ENCODE peak calls at places on chromosome 19, in nine cellular contexts. One of them, this sample, is unnamed. For H3K4me1, the result is how much of the 10 kb centered on the place peaks cover.

GRCh38 chr19:9847087-9847671 is 12.1 kb downstream of the PIN1 start:
- DNase-seq in heart right ventricle: no peak
- DNase-seq in adrenal gland: peak
- DNase-seq in mesenchymal stem cell: peak
- DNase-seq in IMR-90: peak
- DNase-seq in right lobe of liver: no peak
- DNase-seq in psoas muscle: peak
- DNase-seq in HepG2: peak
- DNase-seq in mammary epithelial cell: peak
- DNase-seq in this sample: no peak

GRCh38 chr19:30063184-30064020 is 121.4 kb downstream of the URI1 start:
- DNase-seq in right lobe of liver: no peak
- DNase-seq in IMR-90: no peak
- DNase-seq in psoas muscle: no peak
- DNase-seq in mesenchymal stem cell: no peak
- DNase-seq in heart right ventricle: no peak
- DNase-seq in HepG2: no peak
- DNase-seq in mammary epithelial cell: no peak
- DNase-seq in adrenal gland: no peak
- DNase-seq in this sample: no peak

GRCh38 chr19:51552996-51553725 is 17.9 kb upstream of the ZNF175 start:
- DNase-seq in psoas muscle: peak
- DNase-seq in right lobe of liver: peak
- DNase-seq in HepG2: peak
- DNase-seq in mesenchymal stem cell: peak
- DNase-seq in mammary epithelial cell: peak
- DNase-seq in heart right ventricle: peak
- DNase-seq in adrenal gland: peak
- DNase-seq in IMR-90: peak
- DNase-seq in this sample: peak

GRCh38 chr19:35136231-35136630 is 1.4 kb upstream of the LGI4 start:
- DNase-seq in right lobe of liver: no peak
- DNase-seq in mammary epithelial cell: no peak
- DNase-seq in adrenal gland: no peak
- DNase-seq in mesenchymal stem cell: no peak
- DNase-seq in heart right ventricle: no peak
- DNase-seq in psoas muscle: no peak
- DNase-seq in IMR-90: no peak
- DNase-seq in HepG2: no peak
- DNase-seq in this sample: no peak

GRCh38 chr19:11198175-11198534 is 810 bp upstream of the KANK2 start:
- DNase-seq in heart right ventricle: no peak
- DNase-seq in adrenal gland: no peak
- DNase-seq in mesenchymal stem cell: no peak
- DNase-seq in mammary epithelial cell: no peak
- DNase-seq in right lobe of liver: no peak
- DNase-seq in IMR-90: no peak
- DNase-seq in HepG2: no peak
- DNase-seq in psoas muscle: no peak
- DNase-seq in this sample: no peak

GRCh38 chr19:13804830-13805683 is 9.8 kb downstream of the ZSWIM4 start:
- DNase-seq in mammary epithelial cell: no peak
- DNase-seq in mesenchymal stem cell: no peak
- DNase-seq in right lobe of liver: no peak
- DNase-seq in psoas muscle: peak
- DNase-seq in HepG2: peak
- DNase-seq in adrenal gland: peak
- DNase-seq in heart right ventricle: no peak
- DNase-seq in IMR-90: no peak
- DNase-seq in this sample: no peak

GRCh38 chr19:32122258-32122657 is 223.2 kb upstream of the ZNF507 start:
- DNase-seq in heart right ventricle: no peak
- DNase-seq in HepG2: no peak
- DNase-seq in mesenchymal stem cell: no peak
- DNase-seq in mammary epithelial cell: no peak
- DNase-seq in right lobe of liver: no peak
- DNase-seq in adrenal gland: no peak
- DNase-seq in psoas muscle: no peak
- DNase-seq in IMR-90: no peak
- DNase-seq in this sample: no peak

GRCh38 chr19:14786421-14786851 is 8.1 kb upstream of the ADGRE2 start:
- DNase-seq in heart right ventricle: no peak
- DNase-seq in right lobe of liver: peak
- DNase-seq in adrenal gland: peak
- DNase-seq in IMR-90: no peak
- DNase-seq in HepG2: no peak
- DNase-seq in mammary epithelial cell: no peak
- DNase-seq in mesenchymal stem cell: no peak
- DNase-seq in psoas muscle: peak
- DNase-seq in this sample: no peak

GRCh38 chr19:32877323-32877912 is 7.9 kb upstream of the SLC7A9 start:
- DNase-seq in mesenchymal stem cell: no peak
- DNase-seq in mammary epithelial cell: no peak
- DNase-seq in heart right ventricle: no peak
- DNase-seq in HepG2: no peak
- DNase-seq in IMR-90: no peak
- DNase-seq in psoas muscle: peak
- DNase-seq in right lobe of liver: no peak
- DNase-seq in adrenal gland: no peak
- DNase-seq in this sample: no peak

GRCh38 chr19:17504456-17504855 is 7.0 kb upstream of the PGLS start:
- DNase-seq in HepG2: no peak
- DNase-seq in right lobe of liver: no peak
- DNase-seq in heart right ventricle: no peak
- DNase-seq in mesenchymal stem cell: no peak
- DNase-seq in mammary epithelial cell: no peak
- DNase-seq in adrenal gland: no peak
- DNase-seq in psoas muscle: no peak
- DNase-seq in IMR-90: no peak
- DNase-seq in this sample: no peak

GRCh38 chr19:10286803-10287737 is at the start of gene ICAM4:
- DNase-seq in HepG2: peak
- DNase-seq in heart right ventricle: peak
- DNase-seq in psoas muscle: peak
- DNase-seq in mammary epithelial cell: no peak
- DNase-seq in adrenal gland: peak
- DNase-seq in mesenchymal stem cell: peak
- DNase-seq in right lobe of liver: peak
- DNase-seq in IMR-90: peak
- DNase-seq in this sample: no peak

GRCh38 chr19:2289714-2290435 is 7.9 kb upstream of the PEAK3 start:
- DNase-seq in HepG2: no peak
- DNase-seq in mammary epithelial cell: peak
- DNase-seq in right lobe of liver: no peak
- DNase-seq in adrenal gland: no peak
- DNase-seq in IMR-90: no peak
- DNase-seq in mesenchymal stem cell: no peak
- DNase-seq in heart right ventricle: no peak
- DNase-seq in psoas muscle: no peak
- DNase-seq in this sample: no peak

GRCh38 chr19:18460313-18460712 is 22.4 kb upstream of the ISYNA1 start:
- DNase-seq in psoas muscle: peak
- DNase-seq in heart right ventricle: peak
- DNase-seq in IMR-90: peak
- DNase-seq in mammary epithelial cell: peak
- DNase-seq in HepG2: no peak
- DNase-seq in right lobe of liver: no peak
- DNase-seq in mesenchymal stem cell: peak
- DNase-seq in adrenal gland: peak
- DNase-seq in this sample: no peak

GRCh38 chr19:15195987-15196682 is 4.7 kb downstream of the NOTCH3 start:
- DNase-seq in adrenal gland: no peak
- DNase-seq in heart right ventricle: no peak
- DNase-seq in right lobe of liver: no peak
- DNase-seq in mesenchymal stem cell: no peak
- DNase-seq in mammary epithelial cell: peak
- DNase-seq in IMR-90: no peak
- DNase-seq in HepG2: no peak
- DNase-seq in psoas muscle: no peak
- DNase-seq in this sample: peak

GRCh38 chr19:7863971-7864718 is 10.0 kb downstream of the PRR36 start:
- DNase-seq in IMR-90: no peak
- DNase-seq in HepG2: no peak
- DNase-seq in adrenal gland: no peak
- DNase-seq in psoas muscle: peak
- DNase-seq in mesenchymal stem cell: no peak
- DNase-seq in right lobe of liver: no peak
- DNase-seq in heart right ventricle: no peak
- DNase-seq in mammary epithelial cell: no peak
- DNase-seq in this sample: no peak

GRCh38 chr19:46372901-46373572 is 26.1 kb downstream of the PPP5C start:
- DNase-seq in heart right ventricle: no peak
- DNase-seq in mammary epithelial cell: no peak
- DNase-seq in IMR-90: no peak
- DNase-seq in right lobe of liver: peak
- DNase-seq in psoas muscle: no peak
- DNase-seq in HepG2: no peak
- DNase-seq in adrenal gland: peak
- DNase-seq in mesenchymal stem cell: peak
- DNase-seq in this sample: no peak

GRCh38 chr19:37977992-37978391 is 71.0 kb downstream of the SIPA1L3 start:
- DNase-seq in mammary epithelial cell: peak
- DNase-seq in right lobe of liver: no peak
- DNase-seq in heart right ventricle: peak
- DNase-seq in psoas muscle: no peak
- DNase-seq in adrenal gland: peak
- DNase-seq in IMR-90: peak
- DNase-seq in HepG2: no peak
- DNase-seq in mesenchymal stem cell: peak
- DNase-seq in this sample: no peak
- H3K4me1 ChIP-seq in mammary epithelial cell: half or more
- H3K4me1 ChIP-seq in right lobe of liver: under half
- H3K4me1 ChIP-seq in heart right ventricle: under half
- H3K4me1 ChIP-seq in psoas muscle: under half
- H3K4me1 ChIP-seq in adrenal gland: under half
- H3K4me1 ChIP-seq in IMR-90: under half
- H3K4me1 ChIP-seq in HepG2: under half
- H3K4me1 ChIP-seq in mesenchymal stem cell: under half
- H3K4me1 ChIP-seq in this sample: under half

GRCh38 chr19:3468211-3468610 is 12.1 kb downstream of the SMIM24 start:
- DNase-seq in mammary epithelial cell: no peak
- DNase-seq in psoas muscle: no peak
- DNase-seq in right lobe of liver: no peak
- DNase-seq in heart right ventricle: no peak
- DNase-seq in adrenal gland: no peak
- DNase-seq in mesenchymal stem cell: no peak
- DNase-seq in IMR-90: no peak
- DNase-seq in HepG2: no peak
- DNase-seq in this sample: no peak

GRCh38 chr19:3465552-3465951 is 14.8 kb downstream of the SMIM24 start:
- DNase-seq in HepG2: no peak
- DNase-seq in adrenal gland: no peak
- DNase-seq in heart right ventricle: no peak
- DNase-seq in right lobe of liver: no peak
- DNase-seq in psoas muscle: no peak
- DNase-seq in IMR-90: no peak
- DNase-seq in mesenchymal stem cell: no peak
- DNase-seq in mammary epithelial cell: no peak
- DNase-seq in this sample: no peak

GRCh38 chr19:3469638-3470499 is 10.5 kb downstream of the SMIM24 start:
- DNase-seq in mesenchymal stem cell: no peak
- DNase-seq in right lobe of liver: no peak
- DNase-seq in adrenal gland: no peak
- DNase-seq in heart right ventricle: no peak
- DNase-seq in mammary epithelial cell: no peak
- DNase-seq in HepG2: no peak
- DNase-seq in IMR-90: no peak
- DNase-seq in psoas muscle: peak
- DNase-seq in this sample: no peak

GRCh38 chr19:3466630-3467029 is 13.7 kb downstream of the SMIM24 start:
- DNase-seq in psoas muscle: no peak
- DNase-seq in heart right ventricle: peak
- DNase-seq in adrenal gland: no peak
- DNase-seq in IMR-90: no peak
- DNase-seq in right lobe of liver: no peak
- DNase-seq in HepG2: no peak
- DNase-seq in mesenchymal stem cell: no peak
- DNase-seq in mammary epithelial cell: no peak
- DNase-seq in this sample: no peak

GRCh38 chr19:3467437-3468198 is 12.7 kb downstream of the SMIM24 start:
- DNase-seq in psoas muscle: no peak
- DNase-seq in mammary epithelial cell: no peak
- DNase-seq in adrenal gland: no peak
- DNase-seq in IMR-90: no peak
- DNase-seq in right lobe of liver: peak
- DNase-seq in mesenchymal stem cell: no peak
- DNase-seq in heart right ventricle: no peak
- DNase-seq in HepG2: no peak
- DNase-seq in this sample: no peak
- H3K27ac ChIP-seq in psoas muscle: no peak
- H3K27ac ChIP-seq in mammary epithelial cell: no peak
- H3K27ac ChIP-seq in adrenal gland: no peak
- H3K27ac ChIP-seq in IMR-90: no peak
- H3K27ac ChIP-seq in right lobe of liver: no peak
- H3K27ac ChIP-seq in mesenchymal stem cell: no peak
- H3K27ac ChIP-seq in heart right ventricle: no peak
- H3K27ac ChIP-seq in HepG2: no peak
- H3K27ac ChIP-seq in this sample: no peak

DNA sequence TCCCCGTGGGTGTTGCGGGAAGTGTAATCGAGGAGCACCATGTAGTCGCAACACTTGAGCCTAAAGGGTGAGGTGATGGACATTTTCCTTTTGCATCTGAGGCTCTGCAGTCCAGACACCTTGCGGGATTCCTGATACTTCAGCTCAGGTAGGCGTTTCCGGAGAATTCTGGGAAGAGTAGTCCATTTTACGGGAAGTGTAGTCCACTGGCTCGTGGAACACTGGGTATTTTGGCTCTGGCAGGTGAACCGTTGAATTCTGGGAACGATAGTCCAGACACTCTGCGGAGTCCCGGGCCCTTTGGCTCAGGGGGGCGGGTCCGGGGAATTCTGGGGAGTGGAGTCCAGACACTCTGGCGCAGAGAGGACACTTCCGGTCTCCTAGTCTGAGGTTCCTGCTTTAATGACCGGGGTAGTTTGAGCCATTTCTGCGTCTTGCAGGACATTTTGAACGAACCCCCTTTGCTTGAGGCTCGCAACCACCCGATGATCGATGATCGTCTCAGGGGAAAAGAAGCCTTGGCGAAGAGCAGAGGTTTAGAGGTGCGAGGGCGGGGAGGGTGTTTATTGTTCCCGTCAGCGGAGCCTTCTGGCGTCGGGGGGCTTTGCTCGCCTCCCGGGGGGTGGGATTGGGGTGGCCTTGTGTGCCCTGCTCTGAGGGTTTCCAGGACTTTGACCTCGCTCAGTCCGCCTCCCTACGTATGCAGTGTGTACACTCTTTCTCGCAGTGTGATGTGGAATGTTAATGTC is at the start of gene ZNF223:
- DNase-seq in heart right ventricle: peak
- DNase-seq in HepG2: peak
- DNase-seq in psoas muscle: peak
- DNase-seq in mesenchymal stem cell: peak
- DNase-seq in right lobe of liver: peak
- DNase-seq in IMR-90: peak
- DNase-seq in adrenal gland: peak
- DNase-seq in mammary epithelial cell: peak
- DNase-seq in this sample: peak
- H3K4me3 ChIP-seq in heart right ventricle: peak
- H3K4me3 ChIP-seq in HepG2: peak
- H3K4me3 ChIP-seq in psoas muscle: peak
- H3K4me3 ChIP-seq in mesenchymal stem cell: peak
- H3K4me3 ChIP-seq in right lobe of liver: peak
- H3K4me3 ChIP-seq in IMR-90: peak
- H3K4me3 ChIP-seq in adrenal gland: peak
- H3K4me3 ChIP-seq in mammary epithelial cell: peak
- H3K4me3 ChIP-seq in this sample: peak

GRCh38 chr19:40601061-40601973 is at the start of gene LTBP4:
- DNase-seq in right lobe of liver: no peak
- DNase-seq in psoas muscle: peak
- DNase-seq in HepG2: no peak
- DNase-seq in mammary epithelial cell: no peak
- DNase-seq in mesenchymal stem cell: peak
- DNase-seq in adrenal gland: peak
- DNase-seq in IMR-90: no peak
- DNase-seq in heart right ventricle: peak
- DNase-seq in this sample: peak
- H3K4me1 ChIP-seq in right lobe of liver: under half
- H3K4me1 ChIP-seq in psoas muscle: under half
- H3K4me1 ChIP-seq in HepG2: half or more
- H3K4me1 ChIP-seq in mammary epithelial cell: half or more
- H3K4me1 ChIP-seq in mesenchymal stem cell: under half
- H3K4me1 ChIP-seq in adrenal gland: under half
- H3K4me1 ChIP-seq in IMR-90: under half
- H3K4me1 ChIP-seq in heart right ventricle: half or more
- H3K4me1 ChIP-seq in this sample: under half